ENCODE peak calls at places on chromosomes 5 and 9, in seven cellular contexts. One of them, this sample, is unnamed.

GRCh38 chr5:79318935-79319614 is 83.1 kb downstream of the JMY start:
- DNase-seq in NCI-H146: peak; percentile 4
- DNase-seq in fibroblast of the aortic adventitia: peak; percentile 87
- DNase-seq in GM10248: no peak
- DNase-seq in stimulated activated CD8-positive, alpha-beta memory T cell treated with anti-CD3 and anti-CD28 coated beads, Interleukin-4, amount 100 ng/mL, for 48 hours: no peak
- DNase-seq in anterior cingulate cortex: no peak
- DNase-seq in EL: peak; percentile 87
- DNase-seq in this sample: no peak

GRCh38 chr9:37906312-37907239 is 2.6 kb upstream of the SLC25A51 start:
- DNase-seq in NCI-H146: no peak
- DNase-seq in anterior cingulate cortex: no peak
- DNase-seq in EL: no peak
- DNase-seq in GM10248: peak; percentile 3
- DNase-seq in stimulated activated CD8-positive, alpha-beta memory T cell treated with anti-CD3 and anti-CD28 coated beads, Interleukin-4, amount 100 ng/mL, for 48 hours: no peak
- DNase-seq in fibroblast of the aortic adventitia: no peak
- DNase-seq in this sample: no peak

GRCh38 chr9:136326061-136326776 is 1.1 kb upstream of the GPSM1 start:
- DNase-seq in GM10248: no peak
- DNase-seq in anterior cingulate cortex: no peak
- DNase-seq in fibroblast of the aortic adventitia: peak; percentile 79
- DNase-seq in NCI-H146: no peak
- DNase-seq in stimulated activated CD8-positive, alpha-beta memory T cell treated with anti-CD3 and anti-CD28 coated beads, Interleukin-4, amount 100 ng/mL, for 48 hours: no peak
- DNase-seq in EL: peak; percentile 90
- DNase-seq in this sample: no peak

GRCh38 chr5:31569065-31569464 is 37.0 kb downstream of the C5orf22 start:
- DNase-seq in anterior cingulate cortex: no peak
- DNase-seq in stimulated activated CD8-positive, alpha-beta memory T cell treated with anti-CD3 and anti-CD28 coated beads, Interleukin-4, amount 100 ng/mL, for 48 hours: no peak
- DNase-seq in fibroblast of the aortic adventitia: no peak
- DNase-seq in NCI-H146: no peak
- DNase-seq in GM10248: no peak
- DNase-seq in EL: no peak
- DNase-seq in this sample: no peak

GRCh38 chr5:163595851-163596399 is 90.5 kb downstream of the MAT2B start:
- DNase-seq in EL: no peak
- DNase-seq in stimulated activated CD8-positive, alpha-beta memory T cell treated with anti-CD3 and anti-CD28 coated beads, Interleukin-4, amount 100 ng/mL, for 48 hours: no peak
- DNase-seq in GM10248: no peak
- DNase-seq in anterior cingulate cortex: no peak
- DNase-seq in NCI-H146: no peak
- DNase-seq in fibroblast of the aortic adventitia: no peak
- DNase-seq in this sample: peak; percentile 30

GRCh38 chr9:34647651-34648050 is 1.2 kb downstream of the GALT start:
- DNase-seq in anterior cingulate cortex: no peak
- DNase-seq in NCI-H146: no peak
- DNase-seq in GM10248: no peak
- DNase-seq in EL: no peak
- DNase-seq in stimulated activated CD8-positive, alpha-beta memory T cell treated with anti-CD3 and anti-CD28 coated beads, Interleukin-4, amount 100 ng/mL, for 48 hours: peak; percentile 34
- DNase-seq in fibroblast of the aortic adventitia: no peak
- DNase-seq in this sample: no peak

GRCh38 chr5:139658501-139658927 is 10.4 kb downstream of the CXXC5 start:
- DNase-seq in GM10248: no peak
- DNase-seq in EL: peak; percentile 36
- DNase-seq in NCI-H146: no peak
- DNase-seq in anterior cingulate cortex: peak; percentile 29
- DNase-seq in stimulated activated CD8-positive, alpha-beta memory T cell treated with anti-CD3 and anti-CD28 coated beads, Interleukin-4, amount 100 ng/mL, for 48 hours: no peak
- DNase-seq in fibroblast of the aortic adventitia: peak; percentile 57
- DNase-seq in this sample: no peak

GRCh38 chr9:96068511-96068910 is 193.0 kb downstream of the ERCC6L2 start:
- DNase-seq in EL: no peak
- DNase-seq in GM10248: no peak
- DNase-seq in NCI-H146: no peak
- DNase-seq in stimulated activated CD8-positive, alpha-beta memory T cell treated with anti-CD3 and anti-CD28 coated beads, Interleukin-4, amount 100 ng/mL, for 48 hours: no peak
- DNase-seq in fibroblast of the aortic adventitia: no peak
- DNase-seq in anterior cingulate cortex: no peak
- DNase-seq in this sample: no peak

GRCh38 chr5:176817864-176818377 is 7.6 kb downstream of the UNC5A start:
- DNase-seq in anterior cingulate cortex: peak; percentile 27
- DNase-seq in NCI-H146: peak; percentile 37
- DNase-seq in stimulated activated CD8-positive, alpha-beta memory T cell treated with anti-CD3 and anti-CD28 coated beads, Interleukin-4, amount 100 ng/mL, for 48 hours: peak; percentile 43
- DNase-seq in GM10248: no peak
- DNase-seq in fibroblast of the aortic adventitia: no peak
- DNase-seq in EL: peak; percentile 38
- DNase-seq in this sample: peak; percentile 42

GRCh38 chr9:125785187-125785840 is 38.1 kb downstream of the PBX3 start:
- DNase-seq in fibroblast of the aortic adventitia: peak; percentile 51
- DNase-seq in NCI-H146: no peak
- DNase-seq in anterior cingulate cortex: no peak
- DNase-seq in stimulated activated CD8-positive, alpha-beta memory T cell treated with anti-CD3 and anti-CD28 coated beads, Interleukin-4, amount 100 ng/mL, for 48 hours: peak; percentile 57
- DNase-seq in EL: no peak
- DNase-seq in GM10248: no peak
- DNase-seq in this sample: no peak

GRCh38 chr9:84325347-84325982 is 15.1 kb downstream of the SLC28A3 start:
- DNase-seq in EL: peak; percentile 28
- DNase-seq in stimulated activated CD8-positive, alpha-beta memory T cell treated with anti-CD3 and anti-CD28 coated beads, Interleukin-4, amount 100 ng/mL, for 48 hours: no peak
- DNase-seq in GM10248: no peak
- DNase-seq in NCI-H146: no peak
- DNase-seq in anterior cingulate cortex: no peak
- DNase-seq in fibroblast of the aortic adventitia: no peak
- DNase-seq in this sample: no peak

GRCh38 chr5:119036101-119036762 is 34.7 kb upstream of the DMXL1 start:
- DNase-seq in anterior cingulate cortex: no peak
- DNase-seq in EL: peak; percentile 72
- DNase-seq in GM10248: no peak
- DNase-seq in NCI-H146: no peak
- DNase-seq in stimulated activated CD8-positive, alpha-beta memory T cell treated with anti-CD3 and anti-CD28 coated beads, Interleukin-4, amount 100 ng/mL, for 48 hours: no peak
- DNase-seq in fibroblast of the aortic adventitia: peak; percentile 67
- DNase-seq in this sample: no peak

GRCh38 chr5:150656191-150657132 is 4.6 kb upstream of the MYOZ3 start:
- DNase-seq in NCI-H146: peak; percentile 67
- DNase-seq in anterior cingulate cortex: no peak
- DNase-seq in EL: peak; percentile 64
- DNase-seq in stimulated activated CD8-positive, alpha-beta memory T cell treated with anti-CD3 and anti-CD28 coated beads, Interleukin-4, amount 100 ng/mL, for 48 hours: peak; percentile 75
- DNase-seq in fibroblast of the aortic adventitia: peak; percentile 54
- DNase-seq in GM10248: peak; percentile 92
- DNase-seq in this sample: peak; percentile 50

GRCh38 chr9:36738318-36738975 is 165.8 kb downstream of the MELK start:
- DNase-seq in fibroblast of the aortic adventitia: peak; percentile 90
- DNase-seq in NCI-H146: no peak
- DNase-seq in GM10248: no peak
- DNase-seq in anterior cingulate cortex: no peak
- DNase-seq in EL: peak; percentile 42
- DNase-seq in stimulated activated CD8-positive, alpha-beta memory T cell treated with anti-CD3 and anti-CD28 coated beads, Interleukin-4, amount 100 ng/mL, for 48 hours: no peak
- DNase-seq in this sample: no peak

GRCh38 chr9:120689860-120690259 is 24.4 kb downstream of the MEGF9 start:
- DNase-seq in fibroblast of the aortic adventitia: peak; percentile 41
- DNase-seq in EL: no peak
- DNase-seq in GM10248: no peak
- DNase-seq in anterior cingulate cortex: no peak
- DNase-seq in stimulated activated CD8-positive, alpha-beta memory T cell treated with anti-CD3 and anti-CD28 coated beads, Interleukin-4, amount 100 ng/mL, for 48 hours: no peak
- DNase-seq in NCI-H146: peak; percentile 70
- DNase-seq in this sample: no peak

GRCh38 chr5:43627028-43627427 is 24.0 kb downstream of the NNT start:
- DNase-seq in GM10248: no peak
- DNase-seq in NCI-H146: peak; percentile 43
- DNase-seq in fibroblast of the aortic adventitia: peak; percentile 60
- DNase-seq in anterior cingulate cortex: no peak
- DNase-seq in EL: peak; percentile 65
- DNase-seq in stimulated activated CD8-positive, alpha-beta memory T cell treated with anti-CD3 and anti-CD28 coated beads, Interleukin-4, amount 100 ng/mL, for 48 hours: no peak
- DNase-seq in this sample: no peak

GRCh38 chr9:104386425-104387069 is 117.5 kb upstream of the OR13F1 start:
- DNase-seq in stimulated activated CD8-positive, alpha-beta memory T cell treated with anti-CD3 and anti-CD28 coated beads, Interleukin-4, amount 100 ng/mL, for 48 hours: no peak
- DNase-seq in GM10248: peak; percentile 22
- DNase-seq in EL: peak; percentile 25
- DNase-seq in NCI-H146: peak; percentile 45
- DNase-seq in anterior cingulate cortex: no peak
- DNase-seq in fibroblast of the aortic adventitia: peak; percentile 80
- DNase-seq in this sample: no peak

GRCh38 chr5:39201160-39201794 is 18.1 kb downstream of the FYB1 start:
- DNase-seq in fibroblast of the aortic adventitia: no peak
- DNase-seq in GM10248: no peak
- DNase-seq in stimulated activated CD8-positive, alpha-beta memory T cell treated with anti-CD3 and anti-CD28 coated beads, Interleukin-4, amount 100 ng/mL, for 48 hours: no peak
- DNase-seq in NCI-H146: no peak
- DNase-seq in EL: no peak
- DNase-seq in anterior cingulate cortex: no peak
- DNase-seq in this sample: no peak

GRCh38 chr5:61311836-61312808 is 19.9 kb upstream of the ZSWIM6 start:
- DNase-seq in stimulated activated CD8-positive, alpha-beta memory T cell treated with anti-CD3 and anti-CD28 coated beads, Interleukin-4, amount 100 ng/mL, for 48 hours: no peak
- DNase-seq in fibroblast of the aortic adventitia: peak; percentile 63
- DNase-seq in EL: peak; percentile 92
- DNase-seq in NCI-H146: no peak
- DNase-seq in anterior cingulate cortex: no peak
- DNase-seq in GM10248: no peak
- DNase-seq in this sample: no peak

GRCh38 chr5:143434261-143435206 is 31.0 kb upstream of the NR3C1 start:
- DNase-seq in fibroblast of the aortic adventitia: peak; percentile 54
- DNase-seq in EL: no peak
- DNase-seq in GM10248: no peak
- DNase-seq in stimulated activated CD8-positive, alpha-beta memory T cell treated with anti-CD3 and anti-CD28 coated beads, Interleukin-4, amount 100 ng/mL, for 48 hours: peak; percentile 65
- DNase-seq in NCI-H146: peak; percentile 40
- DNase-seq in anterior cingulate cortex: no peak
- DNase-seq in this sample: no peak

GRCh38 chr5:112848116-112848811 is 12.8 kb upstream of the SRP19 start:
- DNase-seq in NCI-H146: peak; percentile 72
- DNase-seq in EL: peak; percentile 66
- DNase-seq in GM10248: peak; percentile 46
- DNase-seq in stimulated activated CD8-positive, alpha-beta memory T cell treated with anti-CD3 and anti-CD28 coated beads, Interleukin-4, amount 100 ng/mL, for 48 hours: no peak
- DNase-seq in fibroblast of the aortic adventitia: peak; percentile 79
- DNase-seq in anterior cingulate cortex: no peak
- DNase-seq in this sample: no peak

GRCh38 chr9:95516736-95517558 is at the start of gene PTCH1:
- DNase-seq in GM10248: peak; percentile 42
- DNase-seq in fibroblast of the aortic adventitia: peak; percentile 53
- DNase-seq in anterior cingulate cortex: peak; percentile 49
- DNase-seq in NCI-H146: peak; percentile 9
- DNase-seq in EL: peak; percentile 56
- DNase-seq in stimulated activated CD8-positive, alpha-beta memory T cell treated with anti-CD3 and anti-CD28 coated beads, Interleukin-4, amount 100 ng/mL, for 48 hours: peak; percentile 63
- DNase-seq in this sample: no peak

GRCh38 chr5:148828461-148829247 is 2.2 kb downstream of the ADRB2 start:
- DNase-seq in fibroblast of the aortic adventitia: no peak
- DNase-seq in stimulated activated CD8-positive, alpha-beta memory T cell treated with anti-CD3 and anti-CD28 coated beads, Interleukin-4, amount 100 ng/mL, for 48 hours: no peak
- DNase-seq in anterior cingulate cortex: no peak
- DNase-seq in GM10248: no peak
- DNase-seq in EL: peak; percentile 36
- DNase-seq in NCI-H146: no peak
- DNase-seq in this sample: no peak

GRCh38 chr5:144040615-144041394 is 129.7 kb downstream of the YIPF5 start:
- DNase-seq in anterior cingulate cortex: no peak
- DNase-seq in fibroblast of the aortic adventitia: peak; percentile 21
- DNase-seq in NCI-H146: no peak
- DNase-seq in EL: no peak
- DNase-seq in stimulated activated CD8-positive, alpha-beta memory T cell treated with anti-CD3 and anti-CD28 coated beads, Interleukin-4, amount 100 ng/mL, for 48 hours: no peak
- DNase-seq in GM10248: no peak
- DNase-seq in this sample: no peak

GRCh38 chr9:111974092-111974681 is 77.6 kb downstream of the UGCG start:
- DNase-seq in EL: peak; percentile 67
- DNase-seq in stimulated activated CD8-positive, alpha-beta memory T cell treated with anti-CD3 and anti-CD28 coated beads, Interleukin-4, amount 100 ng/mL, for 48 hours: no peak
- DNase-seq in fibroblast of the aortic adventitia: peak; percentile 78
- DNase-seq in GM10248: no peak
- DNase-seq in anterior cingulate cortex: no peak
- DNase-seq in NCI-H146: peak; percentile 36
- DNase-seq in this sample: no peak

GRCh38 chr5:135497971-135498661 is 37.6 kb downstream of the NEUROG1 start:
- DNase-seq in anterior cingulate cortex: peak; percentile 67
- DNase-seq in fibroblast of the aortic adventitia: no peak
- DNase-seq in GM10248: no peak
- DNase-seq in EL: no peak
- DNase-seq in NCI-H146: no peak
- DNase-seq in stimulated activated CD8-positive, alpha-beta memory T cell treated with anti-CD3 and anti-CD28 coated beads, Interleukin-4, amount 100 ng/mL, for 48 hours: no peak
- DNase-seq in this sample: no peak

GRCh38 chr9:107645464-107645833 is 155.9 kb upstream of the KLF4 start:
- DNase-seq in EL: no peak
- DNase-seq in stimulated activated CD8-positive, alpha-beta memory T cell treated with anti-CD3 and anti-CD28 coated beads, Interleukin-4, amount 100 ng/mL, for 48 hours: no peak
- DNase-seq in fibroblast of the aortic adventitia: no peak
- DNase-seq in NCI-H146: no peak
- DNase-seq in anterior cingulate cortex: no peak
- DNase-seq in GM10248: no peak
- DNase-seq in this sample: no peak

GRCh38 chr5:62197697-62198096 is 108.3 kb upstream of the KIF2A start:
- DNase-seq in EL: no peak
- DNase-seq in fibroblast of the aortic adventitia: no peak
- DNase-seq in stimulated activated CD8-positive, alpha-beta memory T cell treated with anti-CD3 and anti-CD28 coated beads, Interleukin-4, amount 100 ng/mL, for 48 hours: no peak
- DNase-seq in anterior cingulate cortex: no peak
- DNase-seq in GM10248: no peak
- DNase-seq in NCI-H146: no peak
- DNase-seq in this sample: no peak

GRCh38 chr5:11878846-11879245 is 25.4 kb downstream of the CTNND2 start:
- DNase-seq in stimulated activated CD8-positive, alpha-beta memory T cell treated with anti-CD3 and anti-CD28 coated beads, Interleukin-4, amount 100 ng/mL, for 48 hours: no peak
- DNase-seq in GM10248: no peak
- DNase-seq in NCI-H146: no peak
- DNase-seq in anterior cingulate cortex: peak; percentile 81
- DNase-seq in EL: no peak
- DNase-seq in fibroblast of the aortic adventitia: no peak
- DNase-seq in this sample: peak; percentile 77

GRCh38 chr5:15695171-15695676 is 195.2 kb downstream of the FBXL7 start:
- DNase-seq in anterior cingulate cortex: no peak
- DNase-seq in EL: peak; percentile 73
- DNase-seq in fibroblast of the aortic adventitia: peak; percentile 50
- DNase-seq in stimulated activated CD8-positive, alpha-beta memory T cell treated with anti-CD3 and anti-CD28 coated beads, Interleukin-4, amount 100 ng/mL, for 48 hours: no peak
- DNase-seq in NCI-H146: no peak
- DNase-seq in GM10248: no peak
- DNase-seq in this sample: no peak

GRCh38 chr9:10268500-10269485 is 344.0 kb downstream of the PTPRD start:
- DNase-seq in anterior cingulate cortex: no peak
- DNase-seq in EL: no peak
- DNase-seq in fibroblast of the aortic adventitia: peak; percentile 46
- DNase-seq in GM10248: peak; percentile 19
- DNase-seq in stimulated activated CD8-positive, alpha-beta memory T cell treated with anti-CD3 and anti-CD28 coated beads, Interleukin-4, amount 100 ng/mL, for 48 hours: no peak
- DNase-seq in NCI-H146: peak; percentile 82
- DNase-seq in this sample: peak; percentile 7

GRCh38 chr9:93085676-93086075 is 10.3 kb upstream of the CARD19 start:
- DNase-seq in stimulated activated CD8-positive, alpha-beta memory T cell treated with anti-CD3 and anti-CD28 coated beads, Interleukin-4, amount 100 ng/mL, for 48 hours: peak; percentile 22
- DNase-seq in EL: no peak
- DNase-seq in GM10248: no peak
- DNase-seq in anterior cingulate cortex: no peak
- DNase-seq in NCI-H146: no peak
- DNase-seq in fibroblast of the aortic adventitia: no peak
- DNase-seq in this sample: peak; percentile 8

GRCh38 chr5:120258123-120258522 is 206.0 kb upstream of the PRR16 start:
- DNase-seq in stimulated activated CD8-positive, alpha-beta memory T cell treated with anti-CD3 and anti-CD28 coated beads, Interleukin-4, amount 100 ng/mL, for 48 hours: no peak
- DNase-seq in NCI-H146: no peak
- DNase-seq in fibroblast of the aortic adventitia: peak; percentile 6
- DNase-seq in anterior cingulate cortex: no peak
- DNase-seq in GM10248: no peak
- DNase-seq in EL: no peak
- DNase-seq in this sample: no peak

GRCh38 chr5:173643964-173644363 is 27.5 kb upstream of the BOD1 start:
- DNase-seq in anterior cingulate cortex: peak; percentile 89
- DNase-seq in stimulated activated CD8-positive, alpha-beta memory T cell treated with anti-CD3 and anti-CD28 coated beads, Interleukin-4, amount 100 ng/mL, for 48 hours: no peak
- DNase-seq in GM10248: peak; percentile 58
- DNase-seq in fibroblast of the aortic adventitia: no peak
- DNase-seq in EL: no peak
- DNase-seq in NCI-H146: peak; percentile 81
- DNase-seq in this sample: peak; percentile 45

GRCh38 chr9:6842584-6842947 is 84.8 kb downstream of the KDM4C start:
- DNase-seq in anterior cingulate cortex: no peak
- DNase-seq in stimulated activated CD8-positive, alpha-beta memory T cell treated with anti-CD3 and anti-CD28 coated beads, Interleukin-4, amount 100 ng/mL, for 48 hours: no peak
- DNase-seq in EL: peak; percentile 49
- DNase-seq in NCI-H146: no peak
- DNase-seq in GM10248: no peak
- DNase-seq in fibroblast of the aortic adventitia: peak; percentile 36
- DNase-seq in this sample: no peak

GRCh38 chr9:27433599-27434325 is 90.3 kb upstream of the IFNK start:
- DNase-seq in stimulated activated CD8-positive, alpha-beta memory T cell treated with anti-CD3 and anti-CD28 coated beads, Interleukin-4, amount 100 ng/mL, for 48 hours: no peak
- DNase-seq in EL: no peak
- DNase-seq in GM10248: no peak
- DNase-seq in NCI-H146: no peak
- DNase-seq in anterior cingulate cortex: no peak
- DNase-seq in fibroblast of the aortic adventitia: no peak
- DNase-seq in this sample: no peak

GRCh38 chr9:131274674-131275331 is 1.5 kb downstream of the FAM78A start:
- DNase-seq in EL: no peak
- DNase-seq in stimulated activated CD8-positive, alpha-beta memory T cell treated with anti-CD3 and anti-CD28 coated beads, Interleukin-4, amount 100 ng/mL, for 48 hours: peak; percentile 64
- DNase-seq in NCI-H146: no peak
- DNase-seq in fibroblast of the aortic adventitia: no peak
- DNase-seq in GM10248: no peak
- DNase-seq in anterior cingulate cortex: no peak
- DNase-seq in this sample: no peak